ENCODE peak calls at places on chromosomes 4 and X, in six cellular contexts. A is H1, S is HepG2, V is K562, Y is GM12892, X is GM12878. F is an unnamed sample.

GRCh38 chr4:8346838-8347605 is 77.5 kb downstream of the HTRA3 start:
- DNase-seq in A (no peak), S (no peak), V (no peak), Y (no peak), X (no peak), F (no peak)

GRCh38 chrX:26562156-26562555 is 346.2 kb downstream of the MAGEB5 start:
- DNase-seq in A (no peak), S (no peak), V (no peak), Y (no peak), X (no peak), F (no peak)

GRCh38 chr4:124191329-124191728 is 521.2 kb downstream of the ANKRD50 start:
- DNase-seq in A (no peak), S (no peak), V (no peak), Y (no peak), X (no peak), F (no peak)

GRCh38 chrX:153819398-153820083 is 10.8 kb downstream of the PDZD4 start:
- DNase-seq in A (no peak), S (no peak), V (no peak), Y (peak; percentile 28), X (no peak), F (no peak)

GRCh38 chr4:82223715-82224114 is 150.1 kb downstream of the HNRNPD start:
- DNase-seq in A (no peak), S (no peak), V (no peak), Y (no peak), X (no peak), F (no peak)

GRCh38 chr4:142079951-142080350 is 443.6 kb downstream of the IL15 start:
- DNase-seq in A (no peak), S (no peak), V (no peak), Y (no peak), X (no peak), F (no peak)

GRCh38 chr4:70583952-70584834 is 7.9 kb upstream of the AMBN start:
- DNase-seq in A (no peak), S (peak; percentile 55), V (no peak), Y (no peak), X (no peak), F (no peak)

GRCh38 chrX:118164138-118164537 is 47.5 kb upstream of the KLHL13 start:
- DNase-seq in A (no peak), S (no peak), V (no peak), Y (no peak), X (no peak), F (no peak)

GRCh38 chrX:110219920-110220319 is 98.0 kb downstream of the AMMECR1 start:
- DNase-seq in A (no peak), S (no peak), V (no peak), Y (no peak), X (no peak), F (no peak)

GRCh38 chr4:26802790-26803189 is 57.9 kb upstream of the STIM2 start:
- DNase-seq in A (no peak), S (no peak), V (no peak), Y (no peak), X (no peak), F (no peak)

GRCh38 chr4:95949136-95949765 is 109.4 kb downstream of the PDHA2 start:
- DNase-seq in A (no peak), S (no peak), V (no peak), Y (no peak), X (no peak), F (no peak)

DNA sequence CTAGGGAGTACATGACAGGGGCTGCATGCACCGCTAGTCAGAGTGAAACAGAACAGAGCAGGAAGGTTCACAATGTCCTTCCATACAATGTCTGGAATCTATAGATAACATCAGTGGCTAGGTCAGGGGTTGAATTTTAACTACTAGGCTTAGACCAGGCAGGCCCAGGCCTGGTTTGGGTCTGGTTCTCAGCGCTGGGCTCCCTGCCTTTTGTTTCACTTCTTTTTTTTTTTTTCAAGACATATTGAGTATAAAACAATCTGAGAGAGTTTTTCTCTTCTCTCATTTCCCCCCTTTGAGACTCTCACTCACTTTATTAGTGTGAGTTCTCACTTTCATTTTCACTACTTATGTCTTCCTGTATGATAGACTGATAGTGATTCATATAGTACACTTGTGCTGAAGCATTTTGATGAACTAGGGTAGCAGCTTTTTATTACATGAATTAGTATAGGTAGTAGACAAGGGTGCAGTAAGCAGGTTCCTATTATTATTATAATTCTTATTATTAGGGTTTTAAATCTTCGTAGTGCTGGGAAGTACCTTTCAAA is 120.0 kb upstream of the ZDHHC15 start:
- DNase-seq in A (no peak), S (no peak), V (no peak), Y (no peak), X (no peak), F (no peak)
- TF ChIP-seq POLR2A in A (no peak), S (no peak), V (no peak), Y (no peak), X (no peak), F (no peak)

GRCh38 chrX:94430091-94430490 is 756.1 kb downstream of the FAM133A start:
- DNase-seq in A (no peak), S (no peak), V (no peak), Y (no peak), X (no peak), F (no peak)

GRCh38 chrX:94424456-94424855 is 750.5 kb downstream of the FAM133A start:
- DNase-seq in A (no peak), S (no peak), V (no peak), Y (no peak), X (no peak), F (no peak)
- TF ChIP-seq TAF1 in A (no peak), S (no peak), V (no peak), Y (no peak), X (no peak), F (no peak)

DNA sequence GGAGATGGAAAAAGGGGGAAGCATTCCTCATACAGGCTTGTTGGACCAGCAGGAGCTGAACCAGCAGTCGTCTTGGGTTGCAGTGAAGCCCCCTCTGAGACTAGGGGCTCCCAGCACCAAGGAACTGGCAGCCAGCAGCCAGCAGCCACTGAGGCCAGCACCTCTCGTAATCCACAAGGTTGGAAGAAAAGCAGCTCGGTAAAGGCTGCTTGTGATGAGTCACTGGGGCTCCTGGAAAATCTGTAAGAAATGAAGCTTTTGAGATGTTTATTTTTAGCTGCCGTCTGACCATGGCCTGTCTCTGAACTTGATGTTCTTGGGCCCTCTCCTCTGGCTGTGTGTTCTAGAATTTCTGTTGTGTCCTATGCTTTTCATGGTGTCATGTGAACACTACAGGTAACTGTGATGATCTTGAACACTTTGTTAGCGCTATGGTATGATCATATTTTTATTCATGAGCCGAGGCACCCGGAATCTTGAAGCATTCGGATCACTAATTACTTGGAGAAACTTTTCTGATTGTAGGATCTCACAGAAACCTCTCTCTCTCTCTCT is 18.6 kb downstream of the CLCN4 start:
- DNase-seq in A (no peak), S (no peak), V (no peak), Y (no peak), X (no peak), F (no peak)
- TF ChIP-seq POLR2A in A (no peak), S (no peak), V (no peak), Y (no peak), X (no peak), F (no peak)

GRCh38 chrX:134570509-134570846 is 87.8 kb downstream of the PLAC1 start:
- DNase-seq in A (no peak), S (no peak), V (no peak), Y (no peak), X (no peak), F (no peak)

GRCh38 chrX:134570899-134571298 is 87.4 kb downstream of the PLAC1 start:
- DNase-seq in A (no peak), S (no peak), V (no peak), Y (no peak), X (no peak), F (no peak)

GRCh38 chrX:134571831-134572230 is 86.4 kb downstream of the PLAC1 start:
- DNase-seq in A (no peak), S (no peak), V (no peak), Y (no peak), X (no peak), F (no peak)

GRCh38 chrX:134573683-134574035 is 84.6 kb downstream of the PLAC1 start:
- DNase-seq in A (no peak), S (no peak), V (no peak), Y (no peak), X (no peak), F (no peak)

GRCh38 chrX:134572816-134573682 is 85.2 kb downstream of the PLAC1 start:
- DNase-seq in A (no peak), S (no peak), V (no peak), Y (no peak), X (no peak), F (no peak)
- TF ChIP-seq TAF1 in A (no peak), S (no peak), V (no peak), Y (no peak), X (no peak), F (no peak)

GRCh38 chr4:183797041-183797444 is 108.1 kb upstream of the STOX2 start:
- DNase-seq in A (no peak), S (no peak), V (no peak), Y (no peak), X (no peak), F (no peak)

GRCh38 chr4:183798921-183799307 is 106.2 kb upstream of the STOX2 start:
- DNase-seq in A (no peak), S (no peak), V (no peak), Y (no peak), X (no peak), F (no peak)

GRCh38 chr4:183801460-183802168 is 103.5 kb upstream of the STOX2 start:
- DNase-seq in A (no peak), S (no peak), V (no peak), Y (no peak), X (no peak), F (no peak)

GRCh38 chr4:183798249-183798920 is 106.7 kb upstream of the STOX2 start:
- DNase-seq in A (no peak), S (no peak), V (no peak), Y (no peak), X (no peak), F (no peak)

GRCh38 chr4:183797445-183798248 is 107.5 kb upstream of the STOX2 start:
- DNase-seq in A (no peak), S (no peak), V (no peak), Y (no peak), X (no peak), F (no peak)
- TF ChIP-seq POLR2A in A (no peak), S (no peak), V (no peak), Y (no peak), X (no peak), F (no peak)